ENCODE peak calls at places on chromosomes 3 and 15, in seven cellular contexts. V, X, O, Q, F, N and I are unnamed samples.
A peak's percentile ranks its signal among the peaks of the same experiment; 100 is the strongest.

GRCh38 chr3:182782149-182782548 is 11.2 kb upstream of the ATP11B start:
- DNase-seq in O (no peak), N (no peak), V (no peak), Q (no peak), F (no peak), X (no peak), I (no peak)

GRCh38 chr3:175215833-175216232 is 356.7 kb downstream of the NAALADL2 start:
- DNase-seq in Q (no peak), X (no peak), V (no peak), O (no peak), N (no peak), F (no peak), I (no peak)

GRCh38 chr3:71563827-71564226 is 19.7 kb downstream of the FOXP1 start:
- DNase-seq in N (no peak), X (no peak), V (no peak), Q (peak; percentile 44), F (no peak), O (no peak), I (no peak)

GRCh38 chr3:119401069-119401468 is 62.3 kb downstream of the TMEM39A start:
- DNase-seq in O (no peak), N (no peak), V (no peak), Q (no peak), F (no peak), X (no peak), I (no peak)

GRCh38 chr3:12380408-12380795 is 91.5 kb downstream of the PPARG start:
- DNase-seq in Q (no peak), X (no peak), O (no peak), F (no peak), N (no peak), V (no peak), I (no peak)

GRCh38 chr3:188294113-188294512 is 140.2 kb downstream of the LPP start:
- DNase-seq in X (no peak), Q (no peak), V (no peak), F (peak; percentile 24), O (no peak), N (no peak), I (no peak)

GRCh38 chr3:161854232-161854771 is 357.7 kb downstream of the OTOL1 start:
- DNase-seq in F (peak; percentile 77), O (no peak), V (no peak), Q (peak; percentile 29), X (no peak), N (peak; percentile 84), I (no peak)

GRCh38 chr3:124780767-124781485 is 50.7 kb downstream of the UMPS start:
- DNase-seq in X (peak; percentile 84), O (peak; percentile 4), F (peak; percentile 84), Q (no peak), V (peak; percentile 61), N (peak; percentile 97), I (peak; percentile 91)

GRCh38 chr3:159150176-159150575 is 348.3 kb downstream of the MFSD1 start:
- DNase-seq in N (no peak), Q (no peak), X (no peak), O (no peak), V (no peak), F (no peak), I (no peak)

GRCh38 chr15:73388256-73388781 is 19.6 kb upstream of the HCN4 start:
- DNase-seq in O (no peak), Q (no peak), X (no peak), V (no peak), N (peak; percentile 86), F (peak; percentile 66), I (no peak)

GRCh38 chr3:139312959-139313358 is 30.9 kb upstream of the MRPS22 start:
- DNase-seq in N (peak; percentile 57), X (no peak), F (peak; percentile 88), O (no peak), Q (no peak), V (no peak), I (no peak)

GRCh38 chr3:16013563-16013962 is 160.9 kb upstream of the GALNT15 start:
- DNase-seq in N (no peak), X (no peak), F (peak; percentile 38), Q (no peak), V (no peak), O (no peak), I (no peak)

GRCh38 chr15:70597056-70597603 is 166.2 kb downstream of the UACA start:
- DNase-seq in X (peak; percentile 40), V (no peak), N (no peak), O (no peak), Q (no peak), F (peak; percentile 62), I (no peak)

GRCh38 chr3:150265305-150265704 is 142.8 kb upstream of the TSC22D2 start:
- DNase-seq in Q (no peak), N (no peak), X (no peak), F (no peak), V (no peak), O (no peak), I (no peak)

GRCh38 chr3:108548304-108548703 is 37.9 kb upstream of the MYH15 start:
- DNase-seq in Q (no peak), X (no peak), O (no peak), N (peak; percentile 40), F (peak; percentile 14), V (no peak), I (no peak)